ENCODE peak calls at places on chromosomes 1 and 21, in eight cellular contexts. G is mucosa of gallbladder, Z is hippocampal formation, Q is astrocyte of the spinal cord, Y is Right ventricle myocardium superior, E is H54, F is left ventricle myocardium inferior, W is NCI-H748 treated with DMSO at 0.1 percent for 48 hours. P is an unnamed sample.

GRCh38 chr1:172658871-172659453 is at the start of gene FASLG:
- DNase-seq in G (no peak), Q (no peak), W (no peak), E (no peak), F (no peak), Y (no peak), Z (no peak), P (no peak)

GRCh38 chr1:23167353-23168078 is 1.1 kb downstream of the LUZP1 start:
- DNase-seq in Y (peak), W (no peak), E (peak), F (peak), Z (no peak), G (peak), Q (peak), P (peak)

GRCh38 chr1:206036661-206037455 is 13.2 kb upstream of the CTSE start:
- DNase-seq in F (no peak), Y (no peak), E (no peak), Q (no peak), Z (no peak), W (no peak), G (no peak), P (no peak)

GRCh38 chr1:118247593-118247992 is 62.6 kb upstream of the SPAG17 start:
- DNase-seq in Q (no peak), E (peak), G (no peak), W (peak), F (no peak), Z (no peak), Y (no peak), P (peak)

GRCh38 chr1:232510367-232511110 is 119.4 kb downstream of the SIPA1L2 start:
- DNase-seq in W (no peak), F (no peak), E (no peak), Y (no peak), G (no peak), Q (no peak), Z (no peak), P (no peak)

GRCh38 chr1:33825506-33825905 is 38.4 kb upstream of the HMGB4 start:
- DNase-seq in G (no peak), Z (no peak), E (no peak), Q (no peak), Y (no peak), F (no peak), W (no peak), P (no peak)

GRCh38 chr1:844472-845026 is 79.2 kb upstream of the SAMD11 start:
- DNase-seq in Z (no peak), E (no peak), Q (no peak), F (no peak), Y (no peak), G (no peak), W (no peak), P (no peak)

GRCh38 chr1:224381880-224382548 is 25.3 kb downstream of the CNIH4 start:
- DNase-seq in Q (no peak), Y (no peak), F (no peak), E (no peak), Z (no peak), W (no peak), G (no peak), P (no peak)

GRCh38 chr1:226631229-226632000 is 82.9 kb downstream of the STUM start:
- DNase-seq in F (no peak), Q (no peak), Z (no peak), Y (peak), G (no peak), E (no peak), W (no peak), P (no peak)

GRCh38 chr1:34408011-34408410 is 231.3 kb downstream of the C1orf94 start:
- DNase-seq in W (no peak), Z (no peak), E (no peak), G (no peak), Y (no peak), F (no peak), Q (no peak), P (no peak)

GRCh38 chr21:30674312-30674711 is 31.6 kb downstream of the KRTAP20-3 start:
- DNase-seq in Q (no peak), G (no peak), Z (no peak), E (no peak), F (no peak), W (no peak), Y (no peak), P (no peak)

GRCh38 chr1:7497107-7497637 is 273.9 kb upstream of the VAMP3 start:
- DNase-seq in Z (no peak), Q (no peak), Y (no peak), E (no peak), F (no peak), W (no peak), G (no peak), P (no peak)

GRCh38 chr1:231039161-231040018 is 664 bp downstream of the FAM89A start:
- DNase-seq in F (peak), W (no peak), Q (peak), E (no peak), G (no peak), Z (no peak), Y (peak), P (peak)

GRCh38 chr1:6009120-6010040 is 17.2 kb upstream of the NPHP4 start:
- DNase-seq in Q (no peak), Y (peak), E (no peak), W (no peak), F (no peak), G (no peak), Z (no peak), P (no peak)

GRCh38 chr1:228968841-228969606 is 233.7 kb downstream of the RHOU start:
- DNase-seq in G (no peak), Z (peak), Q (no peak), W (no peak), E (no peak), Y (no peak), F (no peak), P (no peak)

GRCh38 chr21:39881661-39882060 is 14.4 kb downstream of the PCP4 start:
- DNase-seq in Z (no peak), G (no peak), Y (no peak), Q (no peak), W (no peak), F (no peak), E (no peak), P (no peak)

GRCh38 chr1:94039514-94039870 is 81.5 kb downstream of the ABCA4 start:
- DNase-seq in Q (peak), E (no peak), G (peak), W (peak), Y (peak), Z (peak), F (peak), P (peak)

GRCh38 chr1:39829791-39830533 is 41.3 kb upstream of the BMP8B start:
- DNase-seq in F (no peak), G (no peak), E (no peak), Q (no peak), Z (no peak), W (no peak), Y (no peak), P (peak)

GRCh38 chr1:47189844-47190562 is at the start of gene PDZK1IP1:
- DNase-seq in F (peak), Q (no peak), Y (peak), Z (no peak), W (no peak), G (peak), E (no peak), P (peak)

GRCh38 chr1:32247983-32248889 is 1.2 kb downstream of the FAM167B start:
- DNase-seq in G (peak), W (peak), Q (peak), F (peak), E (no peak), Y (peak), Z (no peak), P (peak)

GRCh38 chr1:91338501-91338900 is 66.1 kb downstream of the HFM1 start:
- DNase-seq in Q (no peak), G (no peak), F (no peak), Z (no peak), Y (no peak), E (no peak), W (no peak), P (no peak)

GRCh38 chr21:36422279-36423098 is 37.3 kb downstream of the CHAF1B start:
- DNase-seq in F (peak), G (peak), Z (no peak), Y (peak), E (peak), Q (peak), W (no peak), P (peak)